ENCODE peak calls at places on chromosomes 12 and 14, in seven cellular contexts. One of them, this sample, is unnamed.
A peak's percentile ranks its signal among the peaks of the same experiment; 100 is the strongest.

GRCh38 chr12:3409662-3410061 is 81.3 kb upstream of the PRMT8 start:
- DNase-seq in cardiac muscle cell: no peak
- DNase-seq in CD8-positive, alpha-beta T cell: no peak
- DNase-seq in breast epithelium: no peak
- DNase-seq in HCT116: no peak
- DNase-seq in mammary epithelial cell: no peak
- DNase-seq in left lung: no peak
- DNase-seq in this sample: no peak

GRCh38 chr12:76341436-76342030 is 6.7 kb downstream of the BBS10 start:
- DNase-seq in cardiac muscle cell: no peak
- DNase-seq in CD8-positive, alpha-beta T cell: no peak
- DNase-seq in breast epithelium: no peak
- DNase-seq in HCT116: no peak
- DNase-seq in mammary epithelial cell: peak; percentile 68
- DNase-seq in left lung: no peak
- DNase-seq in this sample: no peak

GRCh38 chr12:22691319-22691718 is 66.3 kb downstream of the ETNK1 start:
- DNase-seq in cardiac muscle cell: no peak
- DNase-seq in CD8-positive, alpha-beta T cell: no peak
- DNase-seq in breast epithelium: no peak
- DNase-seq in HCT116: no peak
- DNase-seq in mammary epithelial cell: no peak
- DNase-seq in left lung: no peak
- DNase-seq in this sample: no peak

GRCh38 chr14:20613094-20614037 is 22.2 kb upstream of the RNASE12 start:
- DNase-seq in cardiac muscle cell: peak; percentile 98
- DNase-seq in CD8-positive, alpha-beta T cell: peak; percentile 80
- DNase-seq in breast epithelium: peak; percentile 71
- DNase-seq in HCT116: peak; percentile 97
- DNase-seq in mammary epithelial cell: peak; percentile 97
- DNase-seq in left lung: peak; percentile 83
- DNase-seq in this sample: peak; percentile 43

GRCh38 chr12:123966596-123966995 is 6.0 kb downstream of the CCDC92 start:
- DNase-seq in cardiac muscle cell: peak; percentile 28
- DNase-seq in CD8-positive, alpha-beta T cell: no peak
- DNase-seq in breast epithelium: no peak
- DNase-seq in HCT116: no peak
- DNase-seq in mammary epithelial cell: peak; percentile 41
- DNase-seq in left lung: no peak
- DNase-seq in this sample: no peak

GRCh38 chr12:121789800-121790748 is 3.4 kb downstream of the RHOF start:
- DNase-seq in cardiac muscle cell: peak; percentile 27
- DNase-seq in CD8-positive, alpha-beta T cell: peak; percentile 97
- DNase-seq in breast epithelium: no peak
- DNase-seq in HCT116: no peak
- DNase-seq in mammary epithelial cell: no peak
- DNase-seq in left lung: peak; percentile 86
- DNase-seq in this sample: no peak

GRCh38 chr12:63294327-63294632 is 143.3 kb upstream of the AVPR1A start:
- DNase-seq in cardiac muscle cell: peak; percentile 63
- DNase-seq in CD8-positive, alpha-beta T cell: no peak
- DNase-seq in breast epithelium: no peak
- DNase-seq in HCT116: peak; percentile 58
- DNase-seq in mammary epithelial cell: peak; percentile 80
- DNase-seq in left lung: no peak
- DNase-seq in this sample: no peak

GRCh38 chr12:108419949-108420348 is 80.8 kb upstream of the CMKLR1 start:
- DNase-seq in cardiac muscle cell: no peak
- DNase-seq in CD8-positive, alpha-beta T cell: no peak
- DNase-seq in breast epithelium: no peak
- DNase-seq in HCT116: no peak
- DNase-seq in mammary epithelial cell: no peak
- DNase-seq in left lung: no peak
- DNase-seq in this sample: no peak

GRCh38 chr12:108972226-108972757 is 48.6 kb downstream of the SVOP start:
- DNase-seq in cardiac muscle cell: no peak
- DNase-seq in CD8-positive, alpha-beta T cell: no peak
- DNase-seq in breast epithelium: no peak
- DNase-seq in HCT116: no peak
- DNase-seq in mammary epithelial cell: no peak
- DNase-seq in left lung: no peak
- DNase-seq in this sample: no peak

DNA sequence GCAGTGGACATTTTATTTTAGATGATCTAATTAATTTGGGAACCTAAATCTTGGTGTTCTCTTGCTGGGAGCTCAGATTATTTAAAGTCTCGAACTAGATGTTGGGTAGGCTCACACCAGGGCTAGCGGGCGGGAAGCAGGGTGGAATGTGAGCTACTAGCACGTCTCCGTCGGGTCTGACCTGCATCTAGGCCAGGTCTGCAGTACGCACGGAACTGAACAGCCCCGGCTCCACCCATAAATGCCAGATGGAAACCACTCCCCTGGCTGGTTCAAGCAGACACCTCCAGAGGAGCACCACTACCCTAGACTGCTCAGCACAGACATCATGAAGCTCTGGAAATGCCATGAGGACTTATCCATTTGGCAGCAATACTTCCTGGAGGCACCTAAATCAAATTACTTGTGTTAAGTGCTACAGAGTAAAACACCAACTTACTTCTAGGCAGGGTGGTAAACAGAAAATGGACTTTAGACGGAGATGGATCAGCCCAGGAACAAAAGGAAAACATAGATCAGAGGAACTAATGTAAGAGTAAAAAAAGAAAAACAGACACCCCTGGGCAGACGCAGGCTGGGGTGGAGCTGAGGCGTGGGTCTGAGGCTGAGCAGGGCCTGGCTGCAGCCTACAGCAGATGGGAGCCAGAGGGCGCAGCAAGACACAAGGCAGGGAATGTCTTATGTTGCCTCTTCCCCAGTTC is 10.2 kb downstream of the ZNF605 start:
- DNase-seq in cardiac muscle cell: no peak
- DNase-seq in CD8-positive, alpha-beta T cell: no peak
- DNase-seq in breast epithelium: no peak
- DNase-seq in HCT116: no peak
- DNase-seq in mammary epithelial cell: no peak
- DNase-seq in left lung: no peak
- DNase-seq in this sample: no peak
- H3K9me3 ChIP-seq in cardiac muscle cell: no peaks in the 10 kb centered on the region
- H3K9me3 ChIP-seq in CD8-positive, alpha-beta T cell: peaks cover 9% of the 10 kb centered on the region
- H3K9me3 ChIP-seq in breast epithelium: peaks cover 92% of the 10 kb centered on the region
- H3K9me3 ChIP-seq in HCT116: peaks cover 22% of the 10 kb centered on the region
- H3K9me3 ChIP-seq in mammary epithelial cell: peaks cover 72% of the 10 kb centered on the region
- H3K9me3 ChIP-seq in left lung: no peaks in the 10 kb centered on the region
- H3K9me3 ChIP-seq in this sample: peaks cover 93% of the 10 kb centered on the region

GRCh38 chr12:132602578-132603239 is 7.7 kb downstream of the LRCOL1 start:
- DNase-seq in cardiac muscle cell: peak; percentile 16
- DNase-seq in CD8-positive, alpha-beta T cell: no peak
- DNase-seq in breast epithelium: no peak
- DNase-seq in HCT116: no peak
- DNase-seq in mammary epithelial cell: no peak
- DNase-seq in left lung: no peak
- DNase-seq in this sample: no peak

GRCh38 chr12:132597333-132598283 is 12.8 kb downstream of the LRCOL1 start:
- DNase-seq in cardiac muscle cell: peak; percentile 87
- DNase-seq in CD8-positive, alpha-beta T cell: no peak
- DNase-seq in breast epithelium: no peak
- DNase-seq in HCT116: peak; percentile 13
- DNase-seq in mammary epithelial cell: peak; percentile 16
- DNase-seq in left lung: no peak
- DNase-seq in this sample: no peak

GRCh38 chr12:132603240-132604107 is 6.9 kb downstream of the LRCOL1 start:
- DNase-seq in cardiac muscle cell: no peak
- DNase-seq in CD8-positive, alpha-beta T cell: no peak
- DNase-seq in breast epithelium: no peak
- DNase-seq in HCT116: no peak
- DNase-seq in mammary epithelial cell: no peak
- DNase-seq in left lung: no peak
- DNase-seq in this sample: no peak

GRCh38 chr12:132601171-132601883 is 9.1 kb downstream of the LRCOL1 start:
- DNase-seq in cardiac muscle cell: no peak
- DNase-seq in CD8-positive, alpha-beta T cell: no peak
- DNase-seq in breast epithelium: no peak
- DNase-seq in HCT116: no peak
- DNase-seq in mammary epithelial cell: no peak
- DNase-seq in left lung: no peak
- DNase-seq in this sample: no peak

DNA sequence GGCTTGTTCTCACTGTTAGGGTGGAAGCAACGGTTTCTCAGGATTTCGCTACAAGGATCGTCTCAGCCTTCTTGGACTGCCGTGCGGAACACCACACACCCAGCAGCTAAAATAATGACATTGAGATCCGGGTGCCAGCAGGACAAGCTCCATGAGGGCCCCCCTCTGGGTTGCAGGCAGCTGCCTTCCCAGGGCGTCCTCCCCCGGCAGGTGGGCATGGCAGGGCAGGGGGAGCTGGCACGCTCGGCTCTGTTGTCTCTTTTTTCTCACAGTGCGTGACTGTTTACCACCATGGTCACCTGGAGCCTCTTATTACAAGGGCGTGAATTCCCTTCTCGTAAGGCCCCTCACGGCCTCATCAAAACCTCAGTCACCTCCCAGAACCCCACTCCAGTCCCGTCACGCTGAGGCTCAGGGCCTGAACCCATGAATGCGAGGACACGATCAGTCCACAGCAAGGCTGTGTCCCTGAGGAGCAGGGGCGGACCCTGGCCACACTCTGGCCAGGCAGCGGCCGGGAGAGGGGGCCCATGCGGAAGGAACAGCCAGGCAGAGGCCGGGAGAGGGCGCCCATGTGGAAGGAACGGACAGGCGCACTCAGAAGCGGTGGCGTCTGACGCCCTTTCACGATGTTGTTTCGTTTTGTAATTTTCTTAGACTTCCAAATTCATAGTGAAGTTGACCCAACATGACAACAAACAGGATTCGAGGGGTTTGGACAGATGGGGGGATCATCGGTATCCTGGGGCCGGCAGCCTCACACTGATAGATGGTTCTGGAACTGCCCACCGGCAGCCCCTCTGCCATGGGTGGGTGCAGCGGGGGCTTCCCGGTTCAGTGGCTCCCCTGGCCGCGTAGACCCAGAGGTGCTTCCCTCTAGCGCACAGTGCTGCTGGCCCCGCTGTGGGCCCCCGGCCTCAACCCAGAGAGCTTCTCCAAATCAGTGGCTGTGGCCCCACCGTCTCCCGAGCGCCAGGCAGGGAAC is 10.0 kb downstream of the LRCOL1 start:
- DNase-seq in cardiac muscle cell: peak; percentile 79
- DNase-seq in CD8-positive, alpha-beta T cell: peak; percentile 24
- DNase-seq in breast epithelium: peak; percentile 74
- DNase-seq in HCT116: peak; percentile 23
- DNase-seq in mammary epithelial cell: peak; percentile 53
- DNase-seq in left lung: peak; percentile 69
- DNase-seq in this sample: no peak
- H3K27me3 ChIP-seq in cardiac muscle cell: peaks cover 28% of the 10 kb centered on the region
- H3K27me3 ChIP-seq in CD8-positive, alpha-beta T cell: no peaks in the 10 kb centered on the region
- H3K27me3 ChIP-seq in breast epithelium: peaks cover 32% of the 10 kb centered on the region
- H3K27me3 ChIP-seq in HCT116: no peaks in the 10 kb centered on the region
- H3K27me3 ChIP-seq in mammary epithelial cell: peaks cover 20% of the 10 kb centered on the region
- H3K27me3 ChIP-seq in left lung: peaks cover 20% of the 10 kb centered on the region
- H3K27me3 ChIP-seq in this sample: no peaks in the 10 kb centered on the region

GRCh38 chr12:34402899-34403705 is 380.8 kb downstream of the ALG10 start:
- DNase-seq in cardiac muscle cell: no peak
- DNase-seq in CD8-positive, alpha-beta T cell: peak; percentile 9
- DNase-seq in breast epithelium: peak; percentile 35
- DNase-seq in HCT116: no peak
- DNase-seq in mammary epithelial cell: no peak
- DNase-seq in left lung: peak; percentile 15
- DNase-seq in this sample: peak; percentile 41
- H3K9me3 ChIP-seq in cardiac muscle cell: no peaks in the 10 kb centered on the region
- H3K9me3 ChIP-seq in CD8-positive, alpha-beta T cell: peaks cover 9% of the 10 kb centered on the region
- H3K9me3 ChIP-seq in breast epithelium: peaks cover 97% of the 10 kb centered on the region
- H3K9me3 ChIP-seq in HCT116: peaks cover 8% of the 10 kb centered on the region
- H3K9me3 ChIP-seq in mammary epithelial cell: peaks cover 50% of the 10 kb centered on the region
- H3K9me3 ChIP-seq in left lung: no peaks in the 10 kb centered on the region
- H3K9me3 ChIP-seq in this sample: peaks cover 33% of the 10 kb centered on the region

GRCh38 chr12:84056-84455 is 17.5 kb downstream of the IQSEC3 start:
- DNase-seq in cardiac muscle cell: no peak
- DNase-seq in CD8-positive, alpha-beta T cell: no peak
- DNase-seq in breast epithelium: no peak
- DNase-seq in HCT116: no peak
- DNase-seq in mammary epithelial cell: no peak
- DNase-seq in left lung: no peak
- DNase-seq in this sample: no peak

GRCh38 chr12:80681-81190 is 14.2 kb downstream of the IQSEC3 start:
- DNase-seq in cardiac muscle cell: no peak
- DNase-seq in CD8-positive, alpha-beta T cell: no peak
- DNase-seq in breast epithelium: no peak
- DNase-seq in HCT116: no peak
- DNase-seq in mammary epithelial cell: no peak
- DNase-seq in left lung: no peak
- DNase-seq in this sample: no peak

GRCh38 chr12:82740-83139 is 16.2 kb downstream of the IQSEC3 start:
- DNase-seq in cardiac muscle cell: no peak
- DNase-seq in CD8-positive, alpha-beta T cell: no peak
- DNase-seq in breast epithelium: no peak
- DNase-seq in HCT116: no peak
- DNase-seq in mammary epithelial cell: no peak
- DNase-seq in left lung: no peak
- DNase-seq in this sample: no peak

GRCh38 chr12:78981-79380 is 12.4 kb downstream of the IQSEC3 start:
- DNase-seq in cardiac muscle cell: no peak
- DNase-seq in CD8-positive, alpha-beta T cell: no peak
- DNase-seq in breast epithelium: no peak
- DNase-seq in HCT116: no peak
- DNase-seq in mammary epithelial cell: no peak
- DNase-seq in left lung: no peak
- DNase-seq in this sample: no peak
- H3K27me3 ChIP-seq in cardiac muscle cell: peaks cover 74% of the 10 kb centered on the region
- H3K27me3 ChIP-seq in CD8-positive, alpha-beta T cell: peaks cover 18% of the 10 kb centered on the region
- H3K27me3 ChIP-seq in breast epithelium: peaks cover 27% of the 10 kb centered on the region
- H3K27me3 ChIP-seq in HCT116: peaks cover 44% of the 10 kb centered on the region
- H3K27me3 ChIP-seq in mammary epithelial cell: peaks cover 27% of the 10 kb centered on the region
- H3K27me3 ChIP-seq in left lung: peaks cover 10% of the 10 kb centered on the region
- H3K27me3 ChIP-seq in this sample: no peaks in the 10 kb centered on the region

DNA sequence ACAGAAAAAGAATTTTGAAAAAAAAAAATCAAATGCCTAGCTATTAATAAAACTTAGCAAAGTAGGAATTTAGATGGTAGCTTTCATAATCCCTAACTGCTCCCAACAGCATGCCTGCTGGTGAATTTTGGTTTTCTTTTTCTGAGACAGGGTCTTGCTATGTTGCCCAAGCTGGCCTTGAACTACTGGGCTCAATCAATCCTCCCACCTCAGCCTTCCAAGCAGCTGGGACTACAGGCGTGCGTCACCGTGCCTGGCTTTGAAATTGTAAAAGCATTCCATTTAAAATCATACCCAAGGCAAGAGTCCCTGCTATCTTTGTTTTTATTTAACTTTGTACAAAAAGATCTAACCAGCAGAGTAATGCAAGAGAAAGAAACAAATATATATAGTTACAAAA is 20.7 kb downstream of the FBXO21 start:
- DNase-seq in cardiac muscle cell: no peak
- DNase-seq in CD8-positive, alpha-beta T cell: no peak
- DNase-seq in breast epithelium: no peak
- DNase-seq in HCT116: no peak
- DNase-seq in mammary epithelial cell: no peak
- DNase-seq in left lung: no peak
- DNase-seq in this sample: no peak
- H3K9me3 ChIP-seq in cardiac muscle cell: no peaks in the 10 kb centered on the region
- H3K9me3 ChIP-seq in CD8-positive, alpha-beta T cell: no peaks in the 10 kb centered on the region
- H3K9me3 ChIP-seq in breast epithelium: no peaks in the 10 kb centered on the region
- H3K9me3 ChIP-seq in HCT116: no peaks in the 10 kb centered on the region
- H3K9me3 ChIP-seq in mammary epithelial cell: no peaks in the 10 kb centered on the region
- H3K9me3 ChIP-seq in left lung: no peaks in the 10 kb centered on the region
- H3K9me3 ChIP-seq in this sample: no peaks in the 10 kb centered on the region

GRCh38 chr12:38154096-38155019 is 162.2 kb upstream of the ALG10B start:
- DNase-seq in cardiac muscle cell: no peak
- DNase-seq in CD8-positive, alpha-beta T cell: no peak
- DNase-seq in breast epithelium: no peak
- DNase-seq in HCT116: no peak
- DNase-seq in mammary epithelial cell: no peak
- DNase-seq in left lung: no peak
- DNase-seq in this sample: no peak
- H3K27me3 ChIP-seq in cardiac muscle cell: no peaks in the 10 kb centered on the region
- H3K27me3 ChIP-seq in CD8-positive, alpha-beta T cell: no peaks in the 10 kb centered on the region
- H3K27me3 ChIP-seq in breast epithelium: peaks cover 12% of the 10 kb centered on the region
- H3K27me3 ChIP-seq in HCT116: no peaks in the 10 kb centered on the region
- H3K27me3 ChIP-seq in mammary epithelial cell: no peaks in the 10 kb centered on the region
- H3K27me3 ChIP-seq in left lung: no peaks in the 10 kb centered on the region
- H3K27me3 ChIP-seq in this sample: no peaks in the 10 kb centered on the region